ENCODE peak calls at places on chromosomes 2 and 18, in ten cellular contexts. E, O, U, C, M, N, J, V, A and X are unnamed samples.
A peak's percentile ranks its signal among the peaks of the same experiment; 100 is the strongest.

GRCh38 chr2:202031261-202031986 is 2.2 kb upstream of the FZD7 start:
- DNase-seq in E (no peak), O (no peak), U (no peak), C (peak; percentile 64), M (no peak), N (no peak), J (no peak), V (no peak), A (no peak), X (no peak)

GRCh38 chr18:68436485-68436884 is 278.4 kb downstream of the TMX3 start:
- DNase-seq in E (no peak), O (no peak), U (no peak), C (peak; percentile 30), M (no peak), N (no peak), J (no peak), V (no peak), A (no peak), X (no peak)

GRCh38 chr18:24326211-24326610 is 71.4 kb downstream of the OSBPL1A start:
- DNase-seq in E (no peak), O (no peak), U (no peak), C (no peak), M (no peak), N (no peak), J (no peak), V (no peak), A (no peak), X (no peak)

GRCh38 chr18:62814114-62814759 is 98.9 kb downstream of the PHLPP1 start:
- DNase-seq in E (no peak), O (no peak), U (no peak), C (peak; percentile 46), M (no peak), N (no peak), J (peak; percentile 39), V (no peak), A (no peak), X (no peak)

GRCh38 chr2:148565272-148565894 is 79.2 kb upstream of the EPC2 start:
- DNase-seq in E (no peak), O (no peak), U (no peak), C (peak; percentile 7), M (no peak), N (no peak), J (peak; percentile 30), V (no peak), A (no peak), X (no peak)

GRCh38 chr2:125642032-125642431 is 1013.9 kb upstream of the GYPC start:
- DNase-seq in E (no peak), O (no peak), U (no peak), C (no peak), M (no peak), N (no peak), J (no peak), V (no peak), A (no peak), X (no peak)

GRCh38 chr2:205188516-205189138 is 493.7 kb upstream of the NRP2 start:
- DNase-seq in E (no peak), O (no peak), U (no peak), C (peak; percentile 72), M (peak; percentile 41), N (peak; percentile 78), J (peak; percentile 52), V (peak; percentile 37), A (no peak), X (peak; percentile 14)

GRCh38 chr2:112662702-112663101 is 17.0 kb downstream of the SLC20A1 start:
- DNase-seq in E (no peak), O (no peak), U (no peak), C (no peak), M (no peak), N (no peak), J (no peak), V (no peak), A (no peak), X (no peak)

GRCh38 chr2:1803217-1804115 is 59.2 kb upstream of the PXDN start:
- DNase-seq in E (no peak), O (no peak), U (no peak), C (no peak), M (no peak), N (no peak), J (no peak), V (no peak), A (no peak), X (no peak)

GRCh38 chr18:13446581-13447470 is 228.3 kb downstream of the LDLRAD4 start:
- DNase-seq in E (no peak), O (no peak), U (no peak), C (no peak), M (no peak), N (no peak), J (peak; percentile 73), V (no peak), A (no peak), X (no peak)

GRCh38 chr2:188306271-188306670 is 14.6 kb downstream of the GULP1 start:
- DNase-seq in E (no peak), O (no peak), U (no peak), C (peak; percentile 66), M (no peak), N (no peak), J (no peak), V (no peak), A (no peak), X (no peak)

GRCh38 chr2:24206242-24206641 is 31.4 kb downstream of the FAM228A start:
- DNase-seq in E (no peak), O (no peak), U (no peak), C (no peak), M (no peak), N (no peak), J (no peak), V (no peak), A (no peak), X (no peak)

GRCh38 chr2:50781646-50782045 is 250.3 kb downstream of the NRXN1 start:
- DNase-seq in E (no peak), O (no peak), U (no peak), C (no peak), M (no peak), N (no peak), J (no peak), V (no peak), A (no peak), X (no peak)

DNA sequence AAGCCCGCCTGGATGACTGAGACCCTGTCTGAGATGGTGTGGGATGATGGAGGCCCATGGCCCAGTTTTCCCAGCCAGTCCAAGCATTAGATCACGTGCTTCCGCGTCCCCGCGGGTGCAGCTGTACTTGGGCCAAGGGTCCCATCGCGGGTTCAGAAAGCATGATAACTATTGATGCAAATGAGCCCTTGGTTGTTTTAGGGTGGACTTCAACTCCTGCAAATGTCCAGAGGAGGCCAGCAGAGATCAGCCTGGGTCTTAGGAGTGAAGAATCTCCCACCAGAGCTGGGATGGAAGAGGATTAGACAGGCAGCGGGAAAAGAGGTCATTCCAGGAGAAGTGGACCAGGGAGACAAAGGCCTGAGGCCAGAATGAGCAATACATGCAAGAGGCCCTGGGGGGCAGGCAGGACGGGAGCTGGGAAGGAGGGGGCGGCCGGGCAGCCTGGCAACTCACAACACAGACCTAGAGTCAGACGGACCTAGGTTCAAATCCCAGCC is 89.9 kb upstream of the TMEM247 start:
- DNase-seq in E (no peak), O (no peak), U (no peak), C (peak; percentile 15), M (no peak), N (no peak), J (no peak), V (no peak), A (no peak), X (no peak)
- H3K4me1 ChIP-seq in E (no peaks in the 10 kb centered on the region), O (peaks cover 31% of the 10 kb centered on the region), U (peaks cover 4% of the 10 kb centered on the region), C (peaks cover 30% of the 10 kb centered on the region), M (no peaks in the 10 kb centered on the region), N (no peaks in the 10 kb centered on the region), J (no peaks in the 10 kb centered on the region), V (no peaks in the 10 kb centered on the region), A (peaks cover 15% of the 10 kb centered on the region), X (no peaks in the 10 kb centered on the region)

GRCh38 chr2:28626376-28626775 is 125.3 kb upstream of the PPP1CB start:
- DNase-seq in E (no peak), O (no peak), U (no peak), C (no peak), M (no peak), N (no peak), J (no peak), V (no peak), A (no peak), X (no peak)
- H3K4me1 ChIP-seq in E (peaks cover 36% of the 10 kb centered on the region), O (peaks cover 71% of the 10 kb centered on the region), U (peaks cover 22% of the 10 kb centered on the region), C (peaks cover 33% of the 10 kb centered on the region), M (peaks cover 5% of the 10 kb centered on the region), N (peaks cover 21% of the 10 kb centered on the region), J (peaks cover 22% of the 10 kb centered on the region), V (peaks cover 54% of the 10 kb centered on the region), A (peaks cover 78% of the 10 kb centered on the region), X (peaks cover 57% of the 10 kb centered on the region)

GRCh38 chr2:237615631-237616249 is 11.6 kb upstream of the LRRFIP1 start:
- DNase-seq in E (no peak), O (no peak), U (no peak), C (no peak), M (no peak), N (no peak), J (no peak), V (no peak), A (no peak), X (no peak)

GRCh38 chr2:237616373-237617304 is 10.7 kb upstream of the LRRFIP1 start:
- DNase-seq in E (no peak), O (no peak), U (no peak), C (peak; percentile 85), M (no peak), N (no peak), J (no peak), V (no peak), A (no peak), X (no peak)

GRCh38 chr2:237614151-237614720 is 13.2 kb upstream of the LRRFIP1 start:
- DNase-seq in E (no peak), O (no peak), U (no peak), C (no peak), M (no peak), N (no peak), J (peak; percentile 37), V (no peak), A (no peak), X (no peak)

GRCh38 chr2:237613679-237614078 is 13.7 kb upstream of the LRRFIP1 start:
- DNase-seq in E (no peak), O (no peak), U (no peak), C (no peak), M (no peak), N (no peak), J (no peak), V (no peak), A (no peak), X (no peak)

GRCh38 chr2:237612527-237613357 is 14.6 kb upstream of the LRRFIP1 start:
- DNase-seq in E (no peak), O (no peak), U (no peak), C (no peak), M (no peak), N (no peak), J (no peak), V (no peak), A (no peak), X (no peak)
- H3K4me1 ChIP-seq in E (peaks cover 14% of the 10 kb centered on the region), O (peaks cover 32% of the 10 kb centered on the region), U (peaks cover 15% of the 10 kb centered on the region), C (peaks cover 22% of the 10 kb centered on the region), M (peaks cover 22% of the 10 kb centered on the region), N (peaks cover 20% of the 10 kb centered on the region), J (peaks cover 22% of the 10 kb centered on the region), V (peaks cover 6% of the 10 kb centered on the region), A (peaks cover 37% of the 10 kb centered on the region), X (peaks cover 20% of the 10 kb centered on the region)

GRCh38 chr2:21428754-21429153 is 305.0 kb downstream of the TDRD15 start:
- DNase-seq in E (no peak), O (no peak), U (no peak), C (no peak), M (no peak), N (no peak), J (no peak), V (no peak), A (no peak), X (no peak)
- H3K4me1 ChIP-seq in E (no peaks in the 10 kb centered on the region), O (no peaks in the 10 kb centered on the region), U (no peaks in the 10 kb centered on the region), C (no peaks in the 10 kb centered on the region), M (no peaks in the 10 kb centered on the region), N (no peaks in the 10 kb centered on the region), J (no peaks in the 10 kb centered on the region), V (no peaks in the 10 kb centered on the region), A (no peaks in the 10 kb centered on the region), X (no peaks in the 10 kb centered on the region)